ENCODE peak calls at places on chromosomes 12 and 14, in seven cellular contexts. One of them, this sample, is unnamed. For H3K27me3 and H3K4me1, the result is how much of the 10 kb centered on the place peaks cover.

GRCh38 chr12:2693204-2693860 is 101.4 kb upstream of the FKBP4 start:
- DNase-seq in aorta: no peak
- DNase-seq in body of pancreas: no peak
- DNase-seq in vagina: no peak
- DNase-seq in stomach: no peak
- DNase-seq in lower lobe of right lung: no peak
- DNase-seq in CD8-positive, alpha-beta T cell: no peak
- DNase-seq in this sample: no peak

GRCh38 chr12:42868291-42868690 is 278.7 kb upstream of the PRICKLE1 start:
- DNase-seq in lower lobe of right lung: no peak
- DNase-seq in CD8-positive, alpha-beta T cell: no peak
- DNase-seq in aorta: no peak
- DNase-seq in stomach: no peak
- DNase-seq in vagina: no peak
- DNase-seq in body of pancreas: no peak
- DNase-seq in this sample: no peak

GRCh38 chr14:93017341-93017797 is 94.4 kb downstream of the CHGA start:
- DNase-seq in lower lobe of right lung: no peak
- DNase-seq in CD8-positive, alpha-beta T cell: no peak
- DNase-seq in body of pancreas: peak
- DNase-seq in stomach: peak
- DNase-seq in aorta: no peak
- DNase-seq in vagina: no peak
- DNase-seq in this sample: peak

GRCh38 chr14:89340200-89340667 is 76.8 kb downstream of the FOXN3 start:
- DNase-seq in CD8-positive, alpha-beta T cell: no peak
- DNase-seq in stomach: no peak
- DNase-seq in lower lobe of right lung: no peak
- DNase-seq in aorta: no peak
- DNase-seq in body of pancreas: no peak
- DNase-seq in vagina: no peak
- DNase-seq in this sample: no peak

GRCh38 chr14:52146504-52146903 is 77.6 kb upstream of the NID2 start:
- DNase-seq in lower lobe of right lung: no peak
- DNase-seq in body of pancreas: no peak
- DNase-seq in CD8-positive, alpha-beta T cell: no peak
- DNase-seq in vagina: no peak
- DNase-seq in aorta: no peak
- DNase-seq in stomach: no peak
- DNase-seq in this sample: no peak

GRCh38 chr12:116524964-116525379 is 34.2 kb upstream of the MAP1LC3B2 start:
- DNase-seq in lower lobe of right lung: no peak
- DNase-seq in vagina: no peak
- DNase-seq in aorta: no peak
- DNase-seq in CD8-positive, alpha-beta T cell: no peak
- DNase-seq in body of pancreas: no peak
- DNase-seq in stomach: no peak
- DNase-seq in this sample: no peak

GRCh38 chr14:20866963-20867362 is 24.2 kb upstream of the RNASE3 start:
- DNase-seq in aorta: no peak
- DNase-seq in lower lobe of right lung: no peak
- DNase-seq in body of pancreas: no peak
- DNase-seq in vagina: no peak
- DNase-seq in CD8-positive, alpha-beta T cell: no peak
- DNase-seq in stomach: no peak
- DNase-seq in this sample: no peak

GRCh38 chr12:57223191-57224165 is 6.0 kb upstream of the SHMT2 start:
- DNase-seq in stomach: no peak
- DNase-seq in vagina: no peak
- DNase-seq in body of pancreas: no peak
- DNase-seq in aorta: no peak
- DNase-seq in lower lobe of right lung: no peak
- DNase-seq in CD8-positive, alpha-beta T cell: no peak
- DNase-seq in this sample: no peak

GRCh38 chr14:22651586-22651985 is 7.4 kb upstream of the OR6J1 start:
- DNase-seq in stomach: no peak
- DNase-seq in CD8-positive, alpha-beta T cell: no peak
- DNase-seq in aorta: no peak
- DNase-seq in vagina: peak
- DNase-seq in body of pancreas: no peak
- DNase-seq in lower lobe of right lung: no peak
- DNase-seq in this sample: no peak

GRCh38 chr12:113877608-113878007 is 88.5 kb downstream of the RBM19 start:
- DNase-seq in body of pancreas: no peak
- DNase-seq in stomach: no peak
- DNase-seq in vagina: no peak
- DNase-seq in aorta: no peak
- DNase-seq in lower lobe of right lung: no peak
- DNase-seq in CD8-positive, alpha-beta T cell: no peak
- DNase-seq in this sample: no peak

GRCh38 chr14:58787601-58788000 is 149.8 kb downstream of the DACT1 start:
- DNase-seq in aorta: no peak
- DNase-seq in vagina: no peak
- DNase-seq in body of pancreas: no peak
- DNase-seq in CD8-positive, alpha-beta T cell: no peak
- DNase-seq in lower lobe of right lung: no peak
- DNase-seq in stomach: no peak
- DNase-seq in this sample: no peak

GRCh38 chr12:115023279-115023678 is 339.3 kb upstream of the TBX3 start:
- DNase-seq in CD8-positive, alpha-beta T cell: no peak
- DNase-seq in vagina: no peak
- DNase-seq in stomach: no peak
- DNase-seq in body of pancreas: no peak
- DNase-seq in aorta: no peak
- DNase-seq in lower lobe of right lung: no peak
- DNase-seq in this sample: peak

GRCh38 chr14:89779707-89780106 is 174.8 kb downstream of the EFCAB11 start:
- DNase-seq in aorta: no peak
- DNase-seq in lower lobe of right lung: no peak
- DNase-seq in vagina: no peak
- DNase-seq in body of pancreas: no peak
- DNase-seq in stomach: no peak
- DNase-seq in CD8-positive, alpha-beta T cell: no peak
- DNase-seq in this sample: no peak

GRCh38 chr12:51922762-51923505 is 15.6 kb downstream of the ACVRL1 start:
- DNase-seq in lower lobe of right lung: peak
- DNase-seq in aorta: no peak
- DNase-seq in CD8-positive, alpha-beta T cell: no peak
- DNase-seq in body of pancreas: peak
- DNase-seq in stomach: peak
- DNase-seq in vagina: no peak
- DNase-seq in this sample: peak

GRCh38 chr12:130186631-130187269 is 24.5 kb downstream of the FZD10 start:
- DNase-seq in CD8-positive, alpha-beta T cell: no peak
- DNase-seq in vagina: no peak
- DNase-seq in lower lobe of right lung: no peak
- DNase-seq in body of pancreas: no peak
- DNase-seq in stomach: no peak
- DNase-seq in aorta: no peak
- DNase-seq in this sample: no peak

GRCh38 chr12:39230086-39230485 is 212.8 kb downstream of the KIF21A start:
- DNase-seq in CD8-positive, alpha-beta T cell: no peak
- DNase-seq in body of pancreas: no peak
- DNase-seq in vagina: no peak
- DNase-seq in aorta: no peak
- DNase-seq in lower lobe of right lung: no peak
- DNase-seq in stomach: no peak
- DNase-seq in this sample: no peak

GRCh38 chr12:5032821-5033220 is 10.9 kb upstream of the KCNA5 start:
- DNase-seq in aorta: no peak
- DNase-seq in body of pancreas: no peak
- DNase-seq in CD8-positive, alpha-beta T cell: no peak
- DNase-seq in stomach: no peak
- DNase-seq in vagina: no peak
- DNase-seq in lower lobe of right lung: no peak
- DNase-seq in this sample: no peak

GRCh38 chr14:58243790-58244555 is 670 bp upstream of the PSMA3 start:
- DNase-seq in aorta: no peak
- DNase-seq in CD8-positive, alpha-beta T cell: no peak
- DNase-seq in lower lobe of right lung: no peak
- DNase-seq in body of pancreas: no peak
- DNase-seq in stomach: no peak
- DNase-seq in vagina: no peak
- DNase-seq in this sample: no peak

GRCh38 chr12:84408936-84409335 is 503.7 kb downstream of the SLC6A15 start:
- DNase-seq in body of pancreas: no peak
- DNase-seq in stomach: no peak
- DNase-seq in vagina: no peak
- DNase-seq in aorta: no peak
- DNase-seq in lower lobe of right lung: no peak
- DNase-seq in CD8-positive, alpha-beta T cell: no peak
- DNase-seq in this sample: no peak

GRCh38 chr12:38144601-38145436 is 171.8 kb upstream of the ALG10B start:
- DNase-seq in aorta: no peak
- DNase-seq in lower lobe of right lung: no peak
- DNase-seq in stomach: no peak
- DNase-seq in vagina: no peak
- DNase-seq in body of pancreas: no peak
- DNase-seq in CD8-positive, alpha-beta T cell: no peak
- DNase-seq in this sample: no peak

GRCh38 chr12:8698132-8698829 is 490 bp downstream of the RIMKLB start:
- DNase-seq in vagina: no peak
- DNase-seq in lower lobe of right lung: peak
- DNase-seq in body of pancreas: peak
- DNase-seq in CD8-positive, alpha-beta T cell: peak
- DNase-seq in stomach: peak
- DNase-seq in aorta: peak
- DNase-seq in this sample: peak

GRCh38 chr12:8702159-8702558 is 4.4 kb downstream of the RIMKLB start:
- DNase-seq in aorta: no peak
- DNase-seq in vagina: no peak
- DNase-seq in stomach: no peak
- DNase-seq in lower lobe of right lung: no peak
- DNase-seq in CD8-positive, alpha-beta T cell: no peak
- DNase-seq in body of pancreas: no peak
- DNase-seq in this sample: no peak

GRCh38 chr12:8697476-8698131 is at the start of gene RIMKLB:
- DNase-seq in body of pancreas: peak
- DNase-seq in aorta: peak
- DNase-seq in stomach: peak
- DNase-seq in CD8-positive, alpha-beta T cell: peak
- DNase-seq in vagina: no peak
- DNase-seq in lower lobe of right lung: peak
- DNase-seq in this sample: peak

GRCh38 chr12:8698830-8699330 is 1.1 kb downstream of the RIMKLB start:
- DNase-seq in CD8-positive, alpha-beta T cell: no peak
- DNase-seq in vagina: no peak
- DNase-seq in aorta: no peak
- DNase-seq in body of pancreas: no peak
- DNase-seq in stomach: no peak
- DNase-seq in lower lobe of right lung: no peak
- DNase-seq in this sample: no peak

GRCh38 chr12:8699714-8700113 is 1.9 kb downstream of the RIMKLB start:
- DNase-seq in CD8-positive, alpha-beta T cell: no peak
- DNase-seq in lower lobe of right lung: no peak
- DNase-seq in body of pancreas: no peak
- DNase-seq in stomach: no peak
- DNase-seq in aorta: no peak
- DNase-seq in vagina: no peak
- DNase-seq in this sample: no peak
- H3K27ac ChIP-seq in CD8-positive, alpha-beta T cell: no peak
- H3K27ac ChIP-seq in lower lobe of right lung: no peak
- H3K27ac ChIP-seq in body of pancreas: no peak
- H3K27ac ChIP-seq in stomach: peak
- H3K27ac ChIP-seq in aorta: peak
- H3K27ac ChIP-seq in vagina: peak
- H3K27ac ChIP-seq in this sample: no peak

DNA sequence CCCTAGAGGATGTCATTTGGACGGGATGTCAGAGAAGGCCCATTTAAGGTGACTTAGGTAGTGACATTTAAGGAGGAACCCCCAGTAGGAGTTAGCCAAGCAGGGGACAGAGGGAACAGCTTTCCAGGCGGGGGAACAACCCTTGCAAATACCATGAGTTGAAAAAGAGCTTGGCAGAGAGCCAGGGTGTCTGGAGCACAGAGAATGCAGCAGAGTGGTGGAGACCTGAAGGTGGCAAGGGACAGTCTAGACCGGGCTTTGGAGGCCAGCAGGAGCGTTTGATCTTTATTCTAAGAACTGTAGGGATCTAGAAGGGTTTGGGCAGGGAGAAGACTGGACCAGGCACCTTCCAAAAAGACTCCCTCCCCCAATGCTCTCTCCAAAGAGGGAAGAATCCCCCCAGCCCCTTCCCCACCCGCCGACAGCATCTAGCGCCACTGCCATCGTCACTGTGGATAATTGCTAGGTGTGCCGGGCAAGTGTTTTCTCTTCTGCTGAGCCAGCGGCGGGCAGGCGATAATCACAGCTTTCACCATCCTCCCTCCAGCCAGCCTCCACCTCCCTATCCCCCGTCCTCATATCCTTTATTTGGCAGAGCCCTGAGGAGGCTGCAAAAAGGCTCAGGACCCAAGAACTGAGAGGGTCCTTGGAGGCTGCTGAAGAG is 33.4 kb upstream of the BEGAIN start:
- DNase-seq in CD8-positive, alpha-beta T cell: no peak
- DNase-seq in lower lobe of right lung: no peak
- DNase-seq in stomach: no peak
- DNase-seq in vagina: no peak
- DNase-seq in aorta: peak
- DNase-seq in body of pancreas: peak
- DNase-seq in this sample: no peak
- H3K27me3 ChIP-seq in CD8-positive, alpha-beta T cell: under half
- H3K27me3 ChIP-seq in lower lobe of right lung: under half
- H3K27me3 ChIP-seq in stomach: under half
- H3K27me3 ChIP-seq in vagina: under half
- H3K27me3 ChIP-seq in aorta: under half
- H3K27me3 ChIP-seq in body of pancreas: under half
- H3K27me3 ChIP-seq in this sample: under half

GRCh38 chr12:100721193-100721592 is 73.4 kb upstream of the ANO4 start:
- DNase-seq in lower lobe of right lung: no peak
- DNase-seq in aorta: no peak
- DNase-seq in body of pancreas: no peak
- DNase-seq in CD8-positive, alpha-beta T cell: no peak
- DNase-seq in stomach: no peak
- DNase-seq in vagina: no peak
- DNase-seq in this sample: no peak
- H3K4me1 ChIP-seq in lower lobe of right lung: under half
- H3K4me1 ChIP-seq in aorta: under half
- H3K4me1 ChIP-seq in body of pancreas: under half
- H3K4me1 ChIP-seq in CD8-positive, alpha-beta T cell: under half
- H3K4me1 ChIP-seq in stomach: under half
- H3K4me1 ChIP-seq in vagina: under half
- H3K4me1 ChIP-seq in this sample: under half

DNA sequence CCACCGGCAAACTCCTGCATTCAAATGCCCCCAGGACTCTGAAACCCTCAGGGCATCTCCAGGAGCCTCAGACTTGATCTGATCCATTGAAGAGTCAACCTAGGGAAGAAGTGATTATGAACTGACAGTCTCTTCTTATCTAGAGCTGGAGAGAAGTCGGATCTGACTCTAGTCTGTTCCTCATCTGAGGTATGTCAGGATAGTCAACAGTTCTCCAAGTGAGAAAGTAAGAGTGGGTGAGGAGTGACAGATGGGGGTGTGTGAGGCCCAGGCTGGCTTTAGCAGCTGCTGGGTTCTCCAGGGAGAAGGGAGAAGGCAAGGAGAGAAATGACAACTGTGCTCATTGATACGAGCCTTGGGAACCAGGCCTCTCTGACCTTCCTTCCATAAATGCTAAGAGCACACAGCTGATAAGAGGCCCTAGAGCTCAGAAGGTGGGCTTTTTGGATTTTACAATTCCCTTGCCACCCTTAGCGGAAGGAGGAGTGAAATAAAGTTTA is 53.3 kb downstream of the IRAK3 start:
- DNase-seq in stomach: no peak
- DNase-seq in CD8-positive, alpha-beta T cell: no peak
- DNase-seq in lower lobe of right lung: no peak
- DNase-seq in aorta: no peak
- DNase-seq in vagina: no peak
- DNase-seq in body of pancreas: no peak
- DNase-seq in this sample: no peak
- H3K27ac ChIP-seq in stomach: peak
- H3K27ac ChIP-seq in CD8-positive, alpha-beta T cell: no peak
- H3K27ac ChIP-seq in lower lobe of right lung: no peak
- H3K27ac ChIP-seq in aorta: no peak
- H3K27ac ChIP-seq in vagina: peak
- H3K27ac ChIP-seq in body of pancreas: no peak
- H3K27ac ChIP-seq in this sample: no peak

This sample was measured in adrenal gland.